ENCODE peak calls at places on chromosomes 12 and 14, in four cellular contexts. One of them, this sample, is unnamed.

GRCh38 chr12:16165506-16165905 is 112.0 kb downstream of the SLC15A5 start:
- DNase-seq in mesendoderm: peak; percentile 70
- DNase-seq in H9: peak; percentile 39
- DNase-seq in IMR-90: peak; percentile 47
- DNase-seq in this sample: peak; percentile 5

GRCh38 chr14:95931384-95931783 is 54.8 kb downstream of the TUNAR start:
- DNase-seq in mesendoderm: no peak
- DNase-seq in H9: no peak
- DNase-seq in IMR-90: no peak
- DNase-seq in this sample: no peak

GRCh38 chr14:99756796-99757195 is 36.4 kb upstream of the EML1 start:
- DNase-seq in mesendoderm: no peak
- DNase-seq in H9: no peak
- DNase-seq in IMR-90: no peak
- DNase-seq in this sample: no peak

GRCh38 chr14:20614038-20614840 is 23.1 kb upstream of the RNASE12 start:
- DNase-seq in mesendoderm: no peak
- DNase-seq in H9: peak; percentile 64
- DNase-seq in IMR-90: no peak
- DNase-seq in this sample: no peak

GRCh38 chr12:51886021-51886710 is 1.7 kb upstream of the ANKRD33 start:
- DNase-seq in mesendoderm: peak; percentile 57
- DNase-seq in H9: peak; percentile 44
- DNase-seq in IMR-90: peak; percentile 99
- DNase-seq in this sample: no peak

GRCh38 chr14:73237219-73237785 is at the start of gene PAPLN:
- DNase-seq in mesendoderm: peak; percentile 22
- DNase-seq in H9: no peak
- DNase-seq in IMR-90: no peak
- DNase-seq in this sample: peak; percentile 77

GRCh38 chr14:21505009-21505553 is 6.1 kb downstream of the METTL3 start:
- DNase-seq in mesendoderm: no peak
- DNase-seq in H9: no peak
- DNase-seq in IMR-90: no peak
- DNase-seq in this sample: no peak

GRCh38 chr14:58072288-58073071 is 79.5 kb downstream of the ARMH4 start:
- DNase-seq in mesendoderm: peak; percentile 80
- DNase-seq in H9: peak; percentile 68
- DNase-seq in IMR-90: peak; percentile 74
- DNase-seq in this sample: peak; percentile 65

GRCh38 chr12:122646568-122647220 is 56.5 kb downstream of the HCAR2 start:
- DNase-seq in mesendoderm: no peak
- DNase-seq in H9: no peak
- DNase-seq in IMR-90: peak; percentile 88
- DNase-seq in this sample: no peak

GRCh38 chr14:94650444-94650775 is 38.2 kb downstream of the SERPINA3 start:
- DNase-seq in mesendoderm: no peak
- DNase-seq in H9: no peak
- DNase-seq in IMR-90: no peak
- DNase-seq in this sample: no peak

GRCh38 chr14:50308363-50308762 is 3.7 kb downstream of the L2HGDH start:
- DNase-seq in mesendoderm: no peak
- DNase-seq in H9: no peak
- DNase-seq in IMR-90: peak; percentile 34
- DNase-seq in this sample: no peak

GRCh38 chr14:83741269-83741668 is 1788.7 kb upstream of the FLRT2 start:
- DNase-seq in mesendoderm: no peak
- DNase-seq in H9: no peak
- DNase-seq in IMR-90: no peak
- DNase-seq in this sample: no peak

GRCh38 chr14:24943024-24943423 is 106.9 kb downstream of the STXBP6 start:
- DNase-seq in mesendoderm: peak; percentile 76
- DNase-seq in H9: peak; percentile 90
- DNase-seq in IMR-90: no peak
- DNase-seq in this sample: peak; percentile 36

GRCh38 chr12:7374423-7375144 is 69.4 kb downstream of the CD163L1 start:
- DNase-seq in mesendoderm: peak; percentile 85
- DNase-seq in H9: peak; percentile 87
- DNase-seq in IMR-90: peak; percentile 6
- DNase-seq in this sample: peak; percentile 78

GRCh38 chr14:101512396-101512695 is 48.9 kb upstream of the DIO3 start:
- DNase-seq in mesendoderm: no peak
- DNase-seq in H9: no peak
- DNase-seq in IMR-90: no peak
- DNase-seq in this sample: no peak

GRCh38 chr14:33717866-33718265 is 233.0 kb downstream of the EGLN3 start:
- DNase-seq in mesendoderm: no peak
- DNase-seq in H9: no peak
- DNase-seq in IMR-90: no peak
- DNase-seq in this sample: no peak

GRCh38 chr14:100842799-100843198 is 16.9 kb downstream of the MEG3 start:
- DNase-seq in mesendoderm: no peak
- DNase-seq in H9: no peak
- DNase-seq in IMR-90: peak; percentile 95
- DNase-seq in this sample: no peak

GRCh38 chr14:103103461-103104388 is 9.2 kb downstream of the EXOC3L4 start:
- DNase-seq in mesendoderm: no peak
- DNase-seq in H9: peak; percentile 68
- DNase-seq in IMR-90: peak; percentile 35
- DNase-seq in this sample: no peak

GRCh38 chr12:102948941-102949352 is 8.5 kb upstream of the ASCL1 start:
- DNase-seq in mesendoderm: peak; percentile 51
- DNase-seq in H9: peak; percentile 77
- DNase-seq in IMR-90: peak; percentile 37
- DNase-seq in this sample: peak; percentile 94

GRCh38 chr12:87439990-87440827 is 589.0 kb downstream of the C12orf50 start:
- DNase-seq in mesendoderm: peak; percentile 59
- DNase-seq in H9: no peak
- DNase-seq in IMR-90: peak; percentile 93
- DNase-seq in this sample: no peak

GRCh38 chr12:26863515-26863914 is 30.5 kb upstream of the ITPR2 start:
- DNase-seq in mesendoderm: no peak
- DNase-seq in H9: no peak
- DNase-seq in IMR-90: peak; percentile 13
- DNase-seq in this sample: no peak

GRCh38 chr12:2804390-2805145 is 7.9 kb upstream of the ITFG2 start:
- DNase-seq in mesendoderm: no peak
- DNase-seq in H9: no peak
- DNase-seq in IMR-90: peak; percentile 82
- DNase-seq in this sample: no peak

GRCh38 chr12:31309279-31309678 is 16.7 kb downstream of the SINHCAF start:
- DNase-seq in mesendoderm: no peak
- DNase-seq in H9: no peak
- DNase-seq in IMR-90: no peak
- DNase-seq in this sample: no peak

GRCh38 chr12:130127909-130128763 is 34.1 kb upstream of the FZD10 start:
- DNase-seq in mesendoderm: no peak
- DNase-seq in H9: no peak
- DNase-seq in IMR-90: no peak
- DNase-seq in this sample: no peak

GRCh38 chr12:91902860-91903683 is 242.6 kb downstream of the BTG1 start:
- DNase-seq in mesendoderm: no peak
- DNase-seq in H9: no peak
- DNase-seq in IMR-90: peak; percentile 46
- DNase-seq in this sample: no peak

GRCh38 chr12:124884587-124885438 is 21.1 kb upstream of the SCARB1 start:
- DNase-seq in mesendoderm: peak; percentile 40
- DNase-seq in H9: peak; percentile 71
- DNase-seq in IMR-90: no peak
- DNase-seq in this sample: no peak

GRCh38 chr12:19482551-19483109 is 43.3 kb downstream of the AEBP2 start:
- DNase-seq in mesendoderm: peak; percentile 78
- DNase-seq in H9: peak; percentile 79
- DNase-seq in IMR-90: no peak
- DNase-seq in this sample: peak; percentile 61

GRCh38 chr12:106227641-106228319 is 20.0 kb downstream of the CKAP4 start:
- DNase-seq in mesendoderm: no peak
- DNase-seq in H9: peak; percentile 11
- DNase-seq in IMR-90: no peak
- DNase-seq in this sample: no peak

GRCh38 chr12:47755655-47756562 is 2.8 kb downstream of the RAPGEF3 start:
- DNase-seq in mesendoderm: no peak
- DNase-seq in H9: no peak
- DNase-seq in IMR-90: no peak
- DNase-seq in this sample: no peak

GRCh38 chr12:112354399-112354798 is 27.8 kb downstream of the HECTD4 start:
- DNase-seq in mesendoderm: no peak
- DNase-seq in H9: no peak
- DNase-seq in IMR-90: no peak
- DNase-seq in this sample: no peak

GRCh38 chr12:57717846-57718640 is 20.5 kb downstream of the AGAP2 start:
- DNase-seq in mesendoderm: no peak
- DNase-seq in H9: no peak
- DNase-seq in IMR-90: no peak
- DNase-seq in this sample: peak; percentile 19

GRCh38 chr12:90295858-90296257 is 587.2 kb upstream of the ATP2B1 start:
- DNase-seq in mesendoderm: no peak
- DNase-seq in H9: no peak
- DNase-seq in IMR-90: no peak
- DNase-seq in this sample: no peak

DNA sequence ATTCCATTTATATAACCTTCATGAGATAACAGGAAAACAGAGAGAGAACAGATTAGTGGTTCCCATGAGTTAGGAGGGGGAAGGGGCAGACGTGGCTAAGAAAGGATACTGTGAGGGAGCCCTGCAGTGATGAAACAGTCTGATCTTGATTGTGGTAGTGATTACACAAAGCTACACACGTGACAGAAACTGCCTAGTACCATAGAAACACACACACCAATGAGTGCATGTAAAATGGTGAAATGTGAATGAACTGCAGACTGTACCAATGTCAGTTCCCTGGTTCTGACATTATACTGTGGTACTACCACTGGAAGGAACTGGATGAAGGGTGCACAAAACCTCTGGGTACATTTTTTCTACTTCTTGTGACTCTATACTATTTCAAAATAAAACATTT is 36.9 kb downstream of the NRDE2 start:
- DNase-seq in mesendoderm: no peak
- DNase-seq in H9: no peak
- DNase-seq in IMR-90: no peak
- DNase-seq in this sample: no peak
- H3K56ac ChIP-seq in mesendoderm: no peak overlapping the region
- H3K56ac ChIP-seq in H9: no peak overlapping the region
- H3K56ac ChIP-seq in IMR-90: no peak overlapping the region
- H3K56ac ChIP-seq in this sample: no peak overlapping the region

GRCh38 chr12:69583203-69583602 is 2.1 kb upstream of the CCT2 start:
- DNase-seq in mesendoderm: peak; percentile 84
- DNase-seq in H9: peak; percentile 83
- DNase-seq in IMR-90: no peak
- DNase-seq in this sample: no peak

GRCh38 chr12:69578283-69578682 is 7.0 kb upstream of the CCT2 start:
- DNase-seq in mesendoderm: no peak
- DNase-seq in H9: no peak
- DNase-seq in IMR-90: no peak
- DNase-seq in this sample: no peak

GRCh38 chr12:69575346-69575745 is 9.9 kb upstream of the CCT2 start:
- DNase-seq in mesendoderm: no peak
- DNase-seq in H9: no peak
- DNase-seq in IMR-90: peak; percentile 57
- DNase-seq in this sample: no peak

GRCh38 chr12:69580074-69580473 is 5.2 kb upstream of the CCT2 start:
- DNase-seq in mesendoderm: no peak
- DNase-seq in H9: no peak
- DNase-seq in IMR-90: no peak
- DNase-seq in this sample: no peak

DNA sequence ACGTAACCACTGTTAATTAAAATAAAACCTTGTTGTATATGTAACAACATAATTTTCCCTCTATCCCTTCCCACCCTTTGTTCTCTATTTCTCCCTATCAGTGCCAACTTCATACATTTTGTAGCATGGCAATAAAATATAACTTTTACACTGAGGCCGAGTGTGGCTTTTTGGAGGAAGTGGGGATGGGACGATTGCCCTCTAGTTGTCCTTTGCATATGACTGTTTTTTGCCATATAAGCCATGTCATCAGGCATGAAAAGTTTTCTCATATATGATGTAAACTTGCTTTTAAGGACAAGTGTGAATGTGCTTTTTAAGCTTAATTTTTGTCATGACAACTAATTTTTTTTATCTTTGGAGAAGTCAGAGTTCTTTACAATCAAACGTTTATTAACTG is 6.2 kb upstream of the CCT2 start:
- DNase-seq in mesendoderm: no peak
- DNase-seq in H9: no peak
- DNase-seq in IMR-90: no peak
- DNase-seq in this sample: no peak
- H3K56ac ChIP-seq in mesendoderm: no peak overlapping the region
- H3K56ac ChIP-seq in H9: no peak overlapping the region
- H3K56ac ChIP-seq in IMR-90: no peak overlapping the region
- H3K56ac ChIP-seq in this sample: no peak overlapping the region

DNA sequence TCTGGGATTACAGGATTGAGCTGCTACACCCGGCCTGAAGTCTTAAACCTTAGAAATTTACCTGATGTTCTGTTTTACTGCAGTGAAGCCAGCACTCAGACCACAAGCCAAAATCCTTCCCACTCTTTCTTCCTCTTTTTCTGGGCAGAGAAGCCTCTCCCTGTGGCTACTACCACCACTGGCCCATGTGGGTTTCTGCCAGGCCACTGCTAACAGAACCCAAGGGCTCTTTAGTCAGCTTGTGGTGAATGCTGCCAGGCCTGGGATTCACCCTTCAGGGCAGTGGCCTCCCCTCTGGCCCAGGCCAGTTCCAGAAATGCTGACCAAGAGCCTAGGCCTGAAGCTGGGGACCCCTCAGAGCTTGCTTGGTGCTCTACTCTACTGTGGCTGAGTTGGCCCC is 35.3 kb downstream of the GAS2L3 start:
- DNase-seq in mesendoderm: no peak
- DNase-seq in H9: no peak
- DNase-seq in IMR-90: no peak
- DNase-seq in this sample: no peak
- H3K56ac ChIP-seq in mesendoderm: no peak overlapping the region
- H3K56ac ChIP-seq in H9: no peak overlapping the region
- H3K56ac ChIP-seq in IMR-90: no peak overlapping the region
- H3K56ac ChIP-seq in this sample: no peak overlapping the region

GRCh38 chr14:39383026-39383626 is 49.1 kb downstream of the FBXO33 start:
- DNase-seq in mesendoderm: no peak
- DNase-seq in H9: no peak
- DNase-seq in IMR-90: no peak
- DNase-seq in this sample: no peak
- H3K56ac ChIP-seq in mesendoderm: no peak overlapping the region
- H3K56ac ChIP-seq in H9: no peak overlapping the region
- H3K56ac ChIP-seq in IMR-90: no peak overlapping the region
- H3K56ac ChIP-seq in this sample: no peak overlapping the region

GRCh38 chr12:82097877-82098276 is 260.3 kb downstream of the CCDC59 start:
- DNase-seq in mesendoderm: peak; percentile 21
- DNase-seq in H9: no peak
- DNase-seq in IMR-90: no peak
- DNase-seq in this sample: no peak
- H3K56ac ChIP-seq in mesendoderm: no peak overlapping the region
- H3K56ac ChIP-seq in H9: no peak overlapping the region
- H3K56ac ChIP-seq in IMR-90: no peak overlapping the region
- H3K56ac ChIP-seq in this sample: no peak overlapping the region

GRCh38 chr12:109268896-109269295 is 40.2 kb downstream of the FOXN4 start:
- DNase-seq in mesendoderm: no peak
- DNase-seq in H9: no peak
- DNase-seq in IMR-90: no peak
- DNase-seq in this sample: no peak
- H3K56ac ChIP-seq in mesendoderm: no peak overlapping the region
- H3K56ac ChIP-seq in H9: no peak overlapping the region
- H3K56ac ChIP-seq in IMR-90: no peak overlapping the region
- H3K56ac ChIP-seq in this sample: no peak overlapping the region

This sample was measured in H1.